ENCODE peak calls at places on chromosomes 1 and 21, in ten cellular contexts. Z is GM12865; E is A549; Y is astrocyte of the spinal cord; A is pancreas; H is right lobe of liver; S is PC-3; B is psoas muscle; O is CD8-positive, alpha-beta T cell; I is transverse colon. G is an unnamed sample.
A peak's percentile ranks its signal among the peaks of the same experiment; 100 is the strongest.

GRCh38 chr1:19403256-19403655 is 82.1 kb downstream of the CAPZB start:
- DNase-seq in B (no peak), A (no peak), H (no peak), O (no peak), Y (no peak), E (no peak), S (no peak), Z (no peak), I (no peak), G (no peak)

GRCh38 chr1:11590395-11590794 is 63.8 kb downstream of the FBXO2 start:
- DNase-seq in Z (peak; percentile 2), H (no peak), Y (no peak), E (no peak), B (no peak), S (no peak), A (no peak), O (no peak), I (no peak), G (no peak)

GRCh38 chr1:36369061-36369470 is 16.7 kb downstream of the STK40 start:
- DNase-seq in A (peak; percentile 67), B (peak; percentile 80), Z (peak; percentile 79), H (peak; percentile 76), S (peak; percentile 87), E (peak; percentile 52), O (peak; percentile 91), Y (peak; percentile 60), I (peak; percentile 90), G (no peak)

GRCh38 chr21:27734146-27734545 is 767.3 kb upstream of the ADAMTS5 start:
- DNase-seq in B (no peak), O (no peak), A (no peak), I (no peak), H (no peak), Z (no peak), S (peak; percentile 17), E (no peak), Y (peak; percentile 87), G (no peak)

GRCh38 chr1:86119214-86119764 is 37.3 kb downstream of the COL24A1 start:
- DNase-seq in S (peak; percentile 8), A (no peak), B (no peak), I (no peak), O (no peak), Z (peak; percentile 9), E (no peak), Y (no peak), H (no peak), G (no peak)

GRCh38 chr21:42218836-42219605 is at the start of gene ABCG1:
- DNase-seq in I (peak; percentile 73), E (no peak), Z (no peak), Y (no peak), A (no peak), S (peak; percentile 42), H (no peak), B (peak; percentile 63), O (peak; percentile 58), G (peak; percentile 49)

GRCh38 chr1:3450983-3451382 is 3.5 kb upstream of the ARHGEF16 start:
- DNase-seq in I (no peak), S (no peak), H (no peak), E (no peak), B (peak; percentile 29), Z (no peak), Y (no peak), O (no peak), A (no peak), G (no peak)

GRCh38 chr1:18581420-18581880 is 49.2 kb upstream of the PAX7 start:
- DNase-seq in Y (peak; percentile 1), E (peak; percentile 37), I (peak; percentile 15), H (no peak), A (no peak), O (no peak), Z (peak; percentile 51), B (peak; percentile 56), S (peak; percentile 41), G (peak; percentile 53)

GRCh38 chr1:183310753-183311465 is 107.3 kb downstream of the NMNAT2 start:
- DNase-seq in I (no peak), A (peak; percentile 62), Y (no peak), E (no peak), H (no peak), O (no peak), B (no peak), Z (no peak), S (no peak), G (no peak)

GRCh38 chr1:211259596-211260126 is 495 bp downstream of the RCOR3 start:
- DNase-seq in E (peak; percentile 78), A (peak; percentile 49), Z (no peak), H (peak; percentile 71), O (no peak), S (peak; percentile 32), I (peak; percentile 61), B (peak; percentile 82), Y (peak; percentile 71), G (no peak)

DNA sequence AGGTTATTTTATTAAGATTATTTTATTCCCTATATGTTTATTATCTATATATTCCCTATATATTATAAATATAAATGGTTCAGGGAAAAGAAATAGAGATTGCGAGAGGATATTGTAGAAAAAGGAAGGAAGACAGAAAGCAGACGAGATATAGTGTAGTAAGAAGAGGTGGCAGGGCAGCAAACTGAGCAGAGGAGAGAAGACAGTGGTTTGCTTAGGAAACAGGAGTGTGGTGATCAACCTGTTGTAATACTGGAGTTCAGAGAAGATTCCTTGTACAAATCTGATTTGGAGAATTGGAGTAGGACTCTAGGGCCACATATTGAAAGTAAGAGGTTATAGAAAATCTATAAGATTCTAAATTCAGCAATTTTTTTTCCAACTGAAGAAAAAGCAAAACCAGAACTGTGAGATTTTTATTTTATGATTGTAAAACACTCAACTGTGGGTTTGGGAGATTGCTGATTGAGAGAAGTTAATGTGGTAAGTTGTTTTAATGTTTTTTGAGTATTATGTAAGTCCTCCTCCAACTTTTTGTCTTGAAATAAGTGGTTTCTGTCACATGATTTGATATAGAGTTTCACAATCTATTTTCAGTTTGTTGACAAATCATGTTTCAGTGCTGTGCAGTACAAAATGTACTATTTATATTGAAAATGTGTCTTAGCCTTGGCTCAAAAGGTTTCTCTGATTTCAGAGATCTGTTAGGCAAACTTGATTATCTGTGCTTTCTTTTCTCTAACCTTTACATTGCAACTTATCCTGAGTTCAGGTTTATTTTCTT is 9.6 kb upstream of the AMY2B start:
- DNase-seq in H (no peak), A (no peak), I (no peak), O (no peak), Y (no peak), E (no peak), B (no peak), S (no peak), Z (peak; percentile 38), G (peak; percentile 17)
- H3K4me3 ChIP-seq in H (peak overlapping the region; percentile 19), A (no peak overlapping the region), I (no peak overlapping the region), O (no peak overlapping the region), Y (no peak overlapping the region), E (no peak overlapping the region), B (peak overlapping the region; percentile 53), S (no peak overlapping the region), Z (no peak overlapping the region), G (no peak overlapping the region)

DNA sequence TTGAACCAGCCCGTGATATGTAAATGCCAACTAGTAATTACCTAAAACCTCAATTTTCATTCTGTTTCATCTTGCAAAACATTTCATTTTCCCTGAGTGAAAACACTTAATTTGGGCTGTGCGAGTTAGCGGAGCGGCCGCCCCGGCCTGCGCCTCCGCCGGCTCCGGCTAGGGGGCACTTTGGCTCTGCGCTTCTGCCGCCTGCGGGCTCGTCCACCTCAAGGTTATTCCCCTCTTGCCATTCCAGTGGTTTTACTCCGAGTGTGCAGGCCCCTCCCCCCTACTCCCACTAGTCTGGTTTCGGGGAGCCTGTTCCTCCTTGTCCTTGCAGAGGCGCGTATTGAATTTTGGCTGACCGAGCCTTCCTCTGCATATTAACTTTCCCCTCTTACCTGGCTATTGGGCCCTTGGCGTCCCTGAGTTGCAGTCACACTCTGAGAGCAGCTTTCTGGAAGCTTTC is 55.6 kb downstream of the PEX14 start:
- DNase-seq in Y (peak; percentile 73), O (no peak), Z (no peak), E (no peak), H (peak; percentile 70), A (peak; percentile 40), S (no peak), B (no peak), I (peak; percentile 45), G (no peak)
- H3K4me3 ChIP-seq in Y (no peak overlapping the region), O (no peak overlapping the region), Z (no peak overlapping the region), E (no peak overlapping the region), H (no peak overlapping the region), A (no peak overlapping the region), S (no peak overlapping the region), B (no peak overlapping the region), I (no peak overlapping the region), G (no peak overlapping the region)

GRCh38 chr1:203586495-203586894 is 40.1 kb upstream of the ATP2B4 start:
- DNase-seq in H (no peak), Y (no peak), Z (no peak), A (no peak), O (no peak), I (no peak), E (no peak), B (no peak), S (no peak), G (no peak)
- H3K4me3 ChIP-seq in H (no peak overlapping the region), Y (no peak overlapping the region), Z (no peak overlapping the region), A (no peak overlapping the region), O (no peak overlapping the region), I (no peak overlapping the region), E (no peak overlapping the region), B (no peak overlapping the region), S (no peak overlapping the region), G (no peak overlapping the region)

GRCh38 chr1:21338568-21339401 is 48.5 kb upstream of the ECE1 start:
- DNase-seq in S (peak; percentile 87), A (peak; percentile 97), B (peak; percentile 94), H (peak; percentile 97), E (peak; percentile 78), Z (no peak), I (peak; percentile 75), Y (peak; percentile 66), O (no peak), G (no peak)
- H3K4me3 ChIP-seq in S (no peak overlapping the region), A (no peak overlapping the region), B (no peak overlapping the region), H (peak overlapping the region; percentile 22), E (no peak overlapping the region), Z (no peak overlapping the region), I (no peak overlapping the region), Y (no peak overlapping the region), O (no peak overlapping the region), G (no peak overlapping the region)

DNA sequence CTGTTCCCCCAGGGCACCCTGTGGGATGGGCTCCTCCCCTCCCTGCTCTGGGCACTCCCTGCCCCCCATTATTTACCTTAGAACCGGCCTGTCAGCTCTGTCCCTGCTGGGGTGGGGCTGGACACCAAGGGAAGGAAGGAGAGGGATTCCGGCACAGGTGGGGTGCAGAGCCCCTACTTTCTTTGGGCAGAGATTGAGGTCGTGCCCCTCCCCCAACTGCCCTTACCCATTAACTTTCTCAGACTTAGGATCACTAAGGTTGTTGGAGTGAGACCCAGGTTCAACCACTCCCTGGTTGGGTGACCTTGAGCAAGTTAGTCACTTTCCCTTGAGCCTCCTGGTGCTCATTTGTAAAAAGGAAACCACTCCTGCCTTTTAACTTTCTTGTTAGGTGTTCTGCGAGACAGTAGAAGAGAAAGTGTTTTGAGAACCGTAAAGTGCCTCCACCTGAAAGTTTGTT is 57.0 kb upstream of the SYNC start:
- DNase-seq in O (no peak), H (no peak), I (peak; percentile 80), B (no peak), Y (no peak), E (peak; percentile 55), Z (no peak), S (peak; percentile 92), A (peak; percentile 88), G (no peak)
- H3K4me3 ChIP-seq in O (no peak overlapping the region), H (no peak overlapping the region), I (no peak overlapping the region), B (no peak overlapping the region), Y (no peak overlapping the region), E (peak overlapping the region; percentile 19), Z (no peak overlapping the region), S (peak overlapping the region; percentile 64), A (no peak overlapping the region), G (no peak overlapping the region)

GRCh38 chr1:43953361-43953760 is 6.6 kb downstream of the IPO13 start:
- DNase-seq in E (no peak), A (no peak), I (no peak), H (no peak), S (no peak), B (no peak), Z (no peak), Y (no peak), O (no peak), G (no peak)
- H3K4me3 ChIP-seq in E (no peak overlapping the region), A (no peak overlapping the region), I (no peak overlapping the region), H (no peak overlapping the region), S (no peak overlapping the region), B (peak overlapping the region; percentile 27), Z (no peak overlapping the region), Y (no peak overlapping the region), O (no peak overlapping the region), G (no peak overlapping the region)

G was measured in GM06990.